ENCODE peak calls at places on chromosomes 5 and 9, in ten cellular contexts. I is psoas muscle; W is fibroblast of gingiva; H is RPMI8226; Z is activated gamma-delta T cell treated with Interleukin-2 at 50 U/mL for 16 hours; Y is CD8-positive, alpha-beta T cell; X is T-helper 9 cell; L is KBM-7; R is effector memory CD4-positive, alpha-beta T cell; O is KG1. G is an unnamed sample.

GRCh38 chr5:169647566-169647965 is 10.5 kb downstream of the DOCK2 start:
- DNase-seq in I (no peak), W (no peak), H (peak; percentile 12), Z (no peak), Y (no peak), X (no peak), L (peak; percentile 49), R (no peak), O (no peak), G (no peak)

GRCh38 chr9:136748656-136749551 is 579 bp upstream of the LCN6 start:
- DNase-seq in I (no peak), W (no peak), H (no peak), Z (no peak), Y (no peak), X (no peak), L (no peak), R (no peak), O (no peak), G (peak; percentile 76)

GRCh38 chr5:135533346-135533745 is 2.4 kb downstream of the NEUROG1 start:
- DNase-seq in I (no peak), W (no peak), H (no peak), Z (no peak), Y (no peak), X (no peak), L (no peak), R (no peak), O (no peak), G (no peak)

GRCh38 chr5:39448504-39449128 is 23.8 kb upstream of the DAB2 start:
- DNase-seq in I (no peak), W (no peak), H (no peak), Z (no peak), Y (no peak), X (no peak), L (no peak), R (no peak), O (no peak), G (peak; percentile 56)

GRCh38 chr5:124649548-124650501 is 96.6 kb downstream of the ZNF608 start:
- DNase-seq in I (peak; percentile 63), W (peak; percentile 76), H (peak; percentile 95), Z (peak; percentile 61), Y (peak; percentile 68), X (peak; percentile 14), L (peak; percentile 97), R (no peak), O (peak; percentile 44), G (peak; percentile 88)

GRCh38 chr9:38047301-38048251 is 21.5 kb downstream of the SHB start:
- DNase-seq in I (peak; percentile 51), W (peak; percentile 73), H (no peak), Z (no peak), Y (no peak), X (no peak), L (no peak), R (no peak), O (no peak), G (peak; percentile 69)

GRCh38 chr9:131366745-131367401 is 27.0 kb upstream of the PRRC2B start:
- DNase-seq in I (no peak), W (peak; percentile 53), H (no peak), Z (peak; percentile 21), Y (no peak), X (no peak), L (no peak), R (no peak), O (no peak), G (peak; percentile 57)

GRCh38 chr5:147479949-147480348 is 29.9 kb downstream of the DPYSL3 start:
- DNase-seq in I (no peak), W (no peak), H (no peak), Z (no peak), Y (no peak), X (no peak), L (no peak), R (no peak), O (no peak), G (no peak)

GRCh38 chr9:130766031-130766903 is 68.8 kb upstream of the ABL1 start:
- DNase-seq in I (peak; percentile 39), W (peak; percentile 40), H (no peak), Z (no peak), Y (no peak), X (no peak), L (no peak), R (no peak), O (no peak), G (no peak)

GRCh38 chr9:79116064-79116463 is 455.7 kb upstream of the TLE4 start:
- DNase-seq in I (no peak), W (no peak), H (no peak), Z (no peak), Y (no peak), X (no peak), L (no peak), R (no peak), O (no peak), G (no peak)